ENCODE peak calls at places on chromosomes 4 and X, in seven cellular contexts. One of them, this sample, is unnamed.

GRCh38 chr4:16693040-16693506 is 205.4 kb downstream of the LDB2 start:
- DNase-seq in HCT116: no peak
- DNase-seq in GM12878: no peak
- DNase-seq in A549: no peak
- DNase-seq in SK-N-SH: no peak
- DNase-seq in K562: no peak
- DNase-seq in HepG2: no peak
- DNase-seq in this sample: no peak

GRCh38 chrX:68833855-68834331 is 5.1 kb downstream of the EFNB1 start:
- DNase-seq in SK-N-SH: no peak
- DNase-seq in GM12878: no peak
- DNase-seq in HCT116: no peak
- DNase-seq in K562: no peak
- DNase-seq in HepG2: no peak
- DNase-seq in A549: no peak
- DNase-seq in this sample: no peak

GRCh38 chrX:33190016-33190415 is 21.3 kb downstream of the DMD start:
- DNase-seq in A549: no peak
- DNase-seq in GM12878: no peak
- DNase-seq in HepG2: no peak
- DNase-seq in HCT116: no peak
- DNase-seq in K562: no peak
- DNase-seq in SK-N-SH: no peak
- DNase-seq in this sample: no peak

GRCh38 chr4:167025651-167026050 is 208.6 kb downstream of the SPOCK3 start:
- DNase-seq in A549: peak; percentile 37
- DNase-seq in GM12878: no peak
- DNase-seq in HCT116: no peak
- DNase-seq in SK-N-SH: no peak
- DNase-seq in HepG2: peak; percentile 8
- DNase-seq in K562: no peak
- DNase-seq in this sample: no peak

GRCh38 chrX:19879742-19880378 is 7.5 kb downstream of the SH3KBP1 start:
- DNase-seq in A549: no peak
- DNase-seq in K562: no peak
- DNase-seq in HCT116: no peak
- DNase-seq in GM12878: no peak
- DNase-seq in HepG2: no peak
- DNase-seq in SK-N-SH: no peak
- DNase-seq in this sample: no peak

GRCh38 chr4:7201351-7202305 is 9.3 kb downstream of the SORCS2 start:
- DNase-seq in HepG2: no peak
- DNase-seq in GM12878: no peak
- DNase-seq in SK-N-SH: no peak
- DNase-seq in A549: no peak
- DNase-seq in K562: no peak
- DNase-seq in HCT116: no peak
- DNase-seq in this sample: no peak

GRCh38 chr4:182828678-182829025 is 88.5 kb downstream of the DCTD start:
- DNase-seq in HepG2: no peak
- DNase-seq in K562: no peak
- DNase-seq in SK-N-SH: no peak
- DNase-seq in GM12878: no peak
- DNase-seq in HCT116: no peak
- DNase-seq in A549: no peak
- DNase-seq in this sample: no peak

GRCh38 chr4:108116423-108117168 is 52.1 kb downstream of the LEF1 start:
- DNase-seq in GM12878: no peak
- DNase-seq in HepG2: no peak
- DNase-seq in A549: no peak
- DNase-seq in SK-N-SH: no peak
- DNase-seq in HCT116: no peak
- DNase-seq in K562: no peak
- DNase-seq in this sample: no peak

GRCh38 chr4:54902261-54902660 is 223.1 kb downstream of the KDR start:
- DNase-seq in HCT116: no peak
- DNase-seq in SK-N-SH: no peak
- DNase-seq in GM12878: no peak
- DNase-seq in K562: no peak
- DNase-seq in HepG2: no peak
- DNase-seq in A549: no peak
- DNase-seq in this sample: no peak

GRCh38 chr4:137998666-137999429 is 243.3 kb downstream of the SLC7A11 start:
- DNase-seq in HCT116: no peak
- DNase-seq in K562: no peak
- DNase-seq in SK-N-SH: no peak
- DNase-seq in GM12878: no peak
- DNase-seq in HepG2: no peak
- DNase-seq in A549: no peak
- DNase-seq in this sample: no peak

GRCh38 chr4:73673286-73673685 is 53.0 kb upstream of the RASSF6 start:
- DNase-seq in HCT116: no peak
- DNase-seq in GM12878: no peak
- DNase-seq in K562: no peak
- DNase-seq in HepG2: no peak
- DNase-seq in SK-N-SH: no peak
- DNase-seq in A549: no peak
- DNase-seq in this sample: no peak

GRCh38 chr4:152614337-152614736 is 65.5 kb downstream of the TMEM154 start:
- DNase-seq in GM12878: no peak
- DNase-seq in SK-N-SH: no peak
- DNase-seq in K562: no peak
- DNase-seq in HCT116: no peak
- DNase-seq in HepG2: no peak
- DNase-seq in A549: no peak
- DNase-seq in this sample: no peak

GRCh38 chrX:121150217-121150616 is 102.8 kb downstream of the GLUD2 start:
- DNase-seq in GM12878: no peak
- DNase-seq in HCT116: no peak
- DNase-seq in SK-N-SH: no peak
- DNase-seq in K562: no peak
- DNase-seq in HepG2: no peak
- DNase-seq in A549: no peak
- DNase-seq in this sample: no peak

GRCh38 chrX:120310861-120311631 is at the start of gene TMEM255A:
- DNase-seq in GM12878: no peak
- DNase-seq in HepG2: no peak
- DNase-seq in SK-N-SH: peak; percentile 47
- DNase-seq in K562: no peak
- DNase-seq in HCT116: no peak
- DNase-seq in A549: peak; percentile 15
- DNase-seq in this sample: no peak

GRCh38 chr4:151227731-151228130 is 49.2 kb upstream of the PRSS48 start:
- DNase-seq in SK-N-SH: no peak
- DNase-seq in K562: no peak
- DNase-seq in GM12878: no peak
- DNase-seq in HepG2: no peak
- DNase-seq in HCT116: no peak
- DNase-seq in A549: peak; percentile 33
- DNase-seq in this sample: peak; percentile 4

DNA sequence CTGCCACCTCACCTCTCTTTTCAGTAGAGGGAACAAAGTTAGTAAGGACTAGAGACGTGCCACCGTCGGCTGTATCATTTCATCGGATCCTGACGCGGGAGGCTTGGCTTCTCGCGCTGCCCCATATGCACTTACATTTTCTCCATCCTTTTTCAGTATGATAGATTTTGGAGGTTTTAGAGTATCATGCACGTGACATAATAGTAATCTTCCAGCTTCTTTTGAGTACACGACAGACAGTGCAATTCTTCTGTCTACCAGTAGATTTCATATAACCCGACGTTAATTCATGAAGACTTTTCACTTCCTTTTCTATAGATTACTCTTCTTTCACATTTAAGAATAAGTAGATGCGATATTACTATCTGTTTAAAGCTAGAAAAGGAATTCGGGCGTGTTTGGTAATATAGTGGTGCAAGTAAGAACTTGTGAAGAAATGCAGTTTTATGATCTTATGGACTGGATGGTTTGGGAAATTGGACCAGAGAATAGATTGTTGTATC is 995 bp downstream of the CDS1 start:
- DNase-seq in HCT116: no peak
- DNase-seq in GM12878: no peak
- DNase-seq in A549: no peak
- DNase-seq in HepG2: no peak
- DNase-seq in SK-N-SH: peak; percentile 8
- DNase-seq in K562: no peak
- DNase-seq in this sample: no peak
- TF ChIP-seq REST in HCT116: no peak
- TF ChIP-seq REST in GM12878: no peak
- TF ChIP-seq REST in A549: no peak
- TF ChIP-seq REST in HepG2: no peak
- TF ChIP-seq REST in SK-N-SH: no peak
- TF ChIP-seq REST in K562: no peak
- TF ChIP-seq REST in this sample: no peak

GRCh38 chr4:253936-254756 is 51.1 kb downstream of the ZNF732 start:
- DNase-seq in HepG2: no peak
- DNase-seq in K562: no peak
- DNase-seq in HCT116: no peak
- DNase-seq in SK-N-SH: no peak
- DNase-seq in GM12878: no peak
- DNase-seq in A549: no peak
- DNase-seq in this sample: no peak

GRCh38 chr4:252065-252601 is 53.1 kb downstream of the ZNF732 start:
- DNase-seq in HCT116: no peak
- DNase-seq in K562: no peak
- DNase-seq in A549: no peak
- DNase-seq in GM12878: no peak
- DNase-seq in HepG2: no peak
- DNase-seq in SK-N-SH: no peak
- DNase-seq in this sample: no peak

GRCh38 chr4:256492-256891 is 48.8 kb downstream of the ZNF732 start:
- DNase-seq in HepG2: no peak
- DNase-seq in A549: no peak
- DNase-seq in GM12878: no peak
- DNase-seq in SK-N-SH: no peak
- DNase-seq in HCT116: no peak
- DNase-seq in K562: no peak
- DNase-seq in this sample: no peak
- H3K9me3 ChIP-seq in HepG2: peaks cover 94% of the 10 kb centered on the region
- H3K9me3 ChIP-seq in A549: peaks cover 21% of the 10 kb centered on the region
- H3K9me3 ChIP-seq in GM12878: peaks cover 5% of the 10 kb centered on the region
- H3K9me3 ChIP-seq in SK-N-SH: peaks cover 33% of the 10 kb centered on the region
- H3K9me3 ChIP-seq in HCT116: peaks cover 13% of the 10 kb centered on the region
- H3K9me3 ChIP-seq in K562: peaks cover 1% of the 10 kb centered on the region
- H3K9me3 ChIP-seq in this sample: peaks cover 34% of the 10 kb centered on the region

GRCh38 chr4:24914460-24914859 is 1.6 kb upstream of the CCDC149 start:
- DNase-seq in K562: no peak
- DNase-seq in HCT116: no peak
- DNase-seq in HepG2: no peak
- DNase-seq in SK-N-SH: no peak
- DNase-seq in A549: no peak
- DNase-seq in GM12878: no peak
- DNase-seq in this sample: no peak

GRCh38 chr4:24917076-24917856 is 4.4 kb upstream of the CCDC149 start:
- DNase-seq in SK-N-SH: no peak
- DNase-seq in HCT116: no peak
- DNase-seq in K562: peak; percentile 3
- DNase-seq in HepG2: no peak
- DNase-seq in GM12878: no peak
- DNase-seq in A549: no peak
- DNase-seq in this sample: no peak

GRCh38 chr4:24913099-24913445 is 230 bp upstream of the CCDC149 start:
- DNase-seq in SK-N-SH: no peak
- DNase-seq in HepG2: no peak
- DNase-seq in K562: no peak
- DNase-seq in HCT116: no peak
- DNase-seq in GM12878: no peak
- DNase-seq in A549: peak; percentile 26
- DNase-seq in this sample: no peak

GRCh38 chr4:24912252-24913098 is at the start of gene CCDC149:
- DNase-seq in SK-N-SH: peak; percentile 86
- DNase-seq in HepG2: peak; percentile 13
- DNase-seq in K562: peak; percentile 9
- DNase-seq in A549: peak; percentile 72
- DNase-seq in HCT116: peak; percentile 56
- DNase-seq in GM12878: no peak
- DNase-seq in this sample: no peak

DNA sequence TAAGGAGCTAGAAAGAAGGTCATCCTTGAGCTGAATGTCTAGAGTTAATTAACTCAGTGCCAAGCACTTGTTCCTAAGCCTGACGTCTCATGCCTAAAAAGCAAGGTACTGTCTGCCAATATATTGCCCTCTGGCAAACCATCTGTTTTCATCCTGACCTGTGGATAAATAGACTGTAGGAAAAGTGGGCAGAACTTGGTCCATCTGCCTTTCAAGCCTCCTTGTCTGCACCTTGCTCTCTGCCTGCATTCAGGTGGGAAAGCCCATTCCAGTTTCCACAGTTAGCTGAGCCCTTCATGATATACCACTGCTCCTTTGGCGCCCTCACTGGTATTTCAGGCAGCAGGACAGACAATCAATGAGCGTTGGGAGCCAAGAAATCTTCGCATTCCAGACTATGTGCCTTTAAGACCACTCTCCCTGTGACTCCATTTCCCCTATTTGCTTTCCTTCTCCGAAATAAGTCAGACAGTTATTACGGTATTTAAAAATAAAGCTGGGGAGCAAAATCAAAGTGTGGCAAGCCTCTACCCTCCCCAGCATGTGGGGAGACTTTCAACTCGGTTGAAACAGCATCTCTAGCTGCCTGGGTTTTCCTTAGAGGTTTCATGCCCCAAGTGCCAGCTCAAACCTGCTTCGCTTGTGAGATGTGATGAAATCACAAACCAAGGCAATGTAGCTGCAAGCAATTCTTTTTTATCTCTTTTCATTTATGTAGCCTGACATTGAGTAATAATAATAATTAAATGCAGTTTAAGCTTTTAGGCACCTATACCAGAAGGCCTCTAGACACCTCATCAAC is 2.5 kb upstream of the CCDC149 start:
- DNase-seq in HCT116: no peak
- DNase-seq in A549: no peak
- DNase-seq in GM12878: no peak
- DNase-seq in HepG2: peak; percentile 6
- DNase-seq in SK-N-SH: no peak
- DNase-seq in K562: peak; percentile 10
- DNase-seq in this sample: no peak
- TF ChIP-seq REST in HCT116: no peak
- TF ChIP-seq REST in A549: no peak
- TF ChIP-seq REST in GM12878: no peak
- TF ChIP-seq REST in HepG2: no peak
- TF ChIP-seq REST in SK-N-SH: no peak
- TF ChIP-seq REST in K562: no peak
- TF ChIP-seq REST in this sample: no peak

DNA sequence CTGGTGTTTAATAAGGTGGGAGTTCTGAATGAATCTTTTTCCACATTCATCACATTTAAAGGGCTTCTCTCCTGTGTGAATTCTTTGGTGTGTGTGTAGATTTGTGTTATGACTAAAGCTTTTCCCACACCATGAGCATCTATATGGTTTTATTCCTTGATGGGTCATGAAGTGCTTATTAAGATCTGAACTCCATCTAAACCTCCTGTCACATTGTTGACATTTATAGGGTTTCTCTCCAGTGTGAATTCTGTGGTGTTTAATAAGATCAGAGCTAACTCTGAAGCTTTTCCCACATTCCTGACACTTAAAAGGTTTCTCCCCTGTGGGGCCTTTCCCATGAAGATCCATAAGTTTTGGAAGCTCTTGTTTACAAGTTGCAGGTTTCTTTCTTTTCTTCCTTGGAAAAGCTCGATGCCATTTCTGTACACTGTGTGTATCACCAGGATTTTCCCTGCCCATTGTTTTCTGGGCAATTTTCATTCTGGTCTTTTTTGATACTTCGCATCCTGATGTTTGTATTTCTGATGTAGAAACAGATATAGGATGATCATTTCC is 21.9 kb upstream of the ETDC start:
- DNase-seq in GM12878: no peak
- DNase-seq in HepG2: no peak
- DNase-seq in A549: peak; percentile 0
- DNase-seq in K562: no peak
- DNase-seq in SK-N-SH: no peak
- DNase-seq in HCT116: no peak
- DNase-seq in this sample: no peak
- H3K9me3 ChIP-seq in GM12878: peaks cover 12% of the 10 kb centered on the region
- H3K9me3 ChIP-seq in HepG2: no peaks in the 10 kb centered on the region
- H3K9me3 ChIP-seq in A549: peaks cover 51% of the 10 kb centered on the region
- H3K9me3 ChIP-seq in K562: no peaks in the 10 kb centered on the region
- H3K9me3 ChIP-seq in SK-N-SH: peaks cover 12% of the 10 kb centered on the region
- H3K9me3 ChIP-seq in HCT116: no peaks in the 10 kb centered on the region
- H3K9me3 ChIP-seq in this sample: peaks cover 37% of the 10 kb centered on the region